ENCODE peak calls at places on chromosomes 13 and 19, in five cellular contexts. E is neural progenitor cell, U is pancreas, B is right lobe of liver, N is fibroblast of the aortic adventitia. Z is an unnamed sample.
A peak's percentile ranks its signal among the peaks of the same experiment; 100 is the strongest.

GRCh38 chr19:58561373-58562125 is 3.1 kb upstream of the UBE2M start:
- DNase-seq in B (no peak), U (peak; percentile 85), N (no peak), E (no peak), Z (no peak)

GRCh38 chr13:21668665-21669599 is 1.9 kb upstream of the FGF9 start:
- DNase-seq in U (peak; percentile 69), E (peak; percentile 60), B (no peak), N (peak; percentile 21), Z (peak; percentile 46)

GRCh38 chr13:33207616-33207964 is 78.0 kb downstream of the STARD13 start:
- DNase-seq in N (peak; percentile 90), B (peak; percentile 42), E (no peak), U (no peak), Z (no peak)

GRCh38 chr13:113046066-113046882 is 59.3 kb upstream of the F7 start:
- DNase-seq in B (peak; percentile 13), U (peak; percentile 26), N (no peak), E (no peak), Z (no peak)

GRCh38 chr13:88384542-88384941 is 713.4 kb downstream of the SLITRK5 start:
- DNase-seq in N (no peak), U (no peak), E (no peak), B (no peak), Z (no peak)

GRCh38 chr13:109844396-109844795 is 58.0 kb upstream of the IRS2 start:
- DNase-seq in N (peak; percentile 28), E (no peak), B (no peak), U (no peak), Z (no peak)

GRCh38 chr13:109743706-109744453 is 42.5 kb downstream of the IRS2 start:
- DNase-seq in B (no peak), N (peak; percentile 25), U (no peak), E (no peak), Z (no peak)

GRCh38 chr19:58511353-58512208 is at the start of gene SLC27A5:
- DNase-seq in E (no peak), B (peak; percentile 88), U (peak; percentile 76), N (no peak), Z (no peak)

GRCh38 chr13:30305456-30305855 is 1.9 kb downstream of the KATNAL1 start:
- DNase-seq in N (no peak), E (no peak), B (no peak), U (no peak), Z (no peak)

GRCh38 chr19:43738780-43739211 is 16.0 kb downstream of the SMG9 start:
- DNase-seq in U (no peak), E (no peak), N (peak; percentile 33), B (no peak), Z (no peak)

GRCh38 chr13:106337096-106337495 is 198.4 kb downstream of the EFNB2 start:
- DNase-seq in N (no peak), E (no peak), B (no peak), U (no peak), Z (no peak)

GRCh38 chr13:35630551-35631275 is 154.2 kb upstream of the MAB21L1 start:
- DNase-seq in B (no peak), N (peak; percentile 75), E (peak; percentile 83), U (no peak), Z (peak; percentile 8)

GRCh38 chr13:30038884-30039283 is 188.5 kb upstream of the UBL3 start:
- DNase-seq in B (no peak), E (peak; percentile 10), N (peak; percentile 80), U (no peak), Z (no peak)

GRCh38 chr13:28654276-28654675 is 4.7 kb upstream of the POMP start:
- DNase-seq in B (no peak), E (no peak), U (no peak), N (peak; percentile 62), Z (no peak)

GRCh38 chr13:28653111-28653510 is 5.8 kb upstream of the POMP start:
- DNase-seq in E (no peak), N (no peak), B (no peak), U (no peak), Z (no peak)

GRCh38 chr13:28652002-28652401 is 6.9 kb upstream of the POMP start:
- DNase-seq in U (no peak), B (no peak), E (no peak), N (no peak), Z (no peak)

GRCh38 chr13:28655566-28655965 is 3.4 kb upstream of the POMP start:
- DNase-seq in U (no peak), N (peak; percentile 66), E (no peak), B (no peak), Z (no peak)

GRCh38 chr13:28650284-28650683 is 8.6 kb upstream of the POMP start:
- DNase-seq in E (no peak), B (no peak), N (peak; percentile 31), U (no peak), Z (no peak)
- TF ChIP-seq CTCF in E (no peak), B (no peak), N (no peak), U (no peak), Z (no peak)

GRCh38 chr13:41054919-41055619 is 6.2 kb upstream of the WBP4 start:
- DNase-seq in U (no peak), B (no peak), E (peak; percentile 31), N (no peak), Z (no peak)
- TF ChIP-seq CTCF in U (no peak), B (peak; percentile 33), E (peak; percentile 46), N (peak; percentile 23), Z (no peak)

GRCh38 chr13:69946443-69946955 is 161.1 kb upstream of the ATXN8OS start:
- DNase-seq in E (no peak), B (no peak), N (no peak), U (no peak), Z (no peak)
- TF ChIP-seq CTCF in E (no peak), B (no peak), N (no peak), U (no peak), Z (no peak)

GRCh38 chr19:1626417-1627010 is 21.3 kb upstream of the UQCR11 start:
- DNase-seq in E (no peak), B (no peak), N (no peak), U (peak; percentile 73), Z (peak; percentile 32)

GRCh38 chr19:1622007-1622406 is 16.7 kb upstream of the UQCR11 start:
- DNase-seq in U (peak; percentile 73), E (no peak), N (no peak), B (no peak), Z (peak; percentile 39)

GRCh38 chr19:1622541-1622940 is 17.3 kb upstream of the UQCR11 start:
- DNase-seq in N (no peak), B (no peak), U (no peak), E (no peak), Z (no peak)

GRCh38 chr19:1627194-1627593 is 21.9 kb upstream of the UQCR11 start:
- DNase-seq in E (no peak), N (no peak), B (no peak), U (peak; percentile 61), Z (no peak)

GRCh38 chr19:1624458-1624857 is 19.2 kb upstream of the UQCR11 start:
- DNase-seq in E (peak; percentile 81), B (peak; percentile 51), N (peak; percentile 42), U (no peak), Z (peak; percentile 88)
- TF ChIP-seq CTCF in E (peak; percentile 75), B (peak; percentile 43), N (peak; percentile 67), U (peak; percentile 16), Z (peak; percentile 89)

GRCh38 chr19:44809856-44810554 is 1.1 kb downstream of the BCAM start:
- DNase-seq in N (no peak), E (peak; percentile 39), B (no peak), U (no peak), Z (no peak)

GRCh38 chr19:44806271-44806670 is 2.6 kb upstream of the BCAM start:
- DNase-seq in U (no peak), N (no peak), E (no peak), B (no peak), Z (no peak)

GRCh38 chr19:44808463-44809371 is at the start of gene BCAM:
- DNase-seq in E (peak; percentile 91), U (peak; percentile 94), B (peak; percentile 90), N (peak; percentile 54), Z (peak; percentile 58)

GRCh38 chr19:44807162-44807561 is 1.7 kb upstream of the BCAM start:
- DNase-seq in B (peak; percentile 84), N (no peak), E (no peak), U (no peak), Z (peak; percentile 14)

GRCh38 chr19:44807652-44808462 is 1.0 kb upstream of the BCAM start:
- DNase-seq in E (peak; percentile 87), N (peak; percentile 34), B (peak; percentile 81), U (no peak), Z (peak; percentile 71)
- TF ChIP-seq CTCF in E (peak; percentile 71), N (peak; percentile 53), B (peak; percentile 58), U (no peak), Z (no peak)

DNA sequence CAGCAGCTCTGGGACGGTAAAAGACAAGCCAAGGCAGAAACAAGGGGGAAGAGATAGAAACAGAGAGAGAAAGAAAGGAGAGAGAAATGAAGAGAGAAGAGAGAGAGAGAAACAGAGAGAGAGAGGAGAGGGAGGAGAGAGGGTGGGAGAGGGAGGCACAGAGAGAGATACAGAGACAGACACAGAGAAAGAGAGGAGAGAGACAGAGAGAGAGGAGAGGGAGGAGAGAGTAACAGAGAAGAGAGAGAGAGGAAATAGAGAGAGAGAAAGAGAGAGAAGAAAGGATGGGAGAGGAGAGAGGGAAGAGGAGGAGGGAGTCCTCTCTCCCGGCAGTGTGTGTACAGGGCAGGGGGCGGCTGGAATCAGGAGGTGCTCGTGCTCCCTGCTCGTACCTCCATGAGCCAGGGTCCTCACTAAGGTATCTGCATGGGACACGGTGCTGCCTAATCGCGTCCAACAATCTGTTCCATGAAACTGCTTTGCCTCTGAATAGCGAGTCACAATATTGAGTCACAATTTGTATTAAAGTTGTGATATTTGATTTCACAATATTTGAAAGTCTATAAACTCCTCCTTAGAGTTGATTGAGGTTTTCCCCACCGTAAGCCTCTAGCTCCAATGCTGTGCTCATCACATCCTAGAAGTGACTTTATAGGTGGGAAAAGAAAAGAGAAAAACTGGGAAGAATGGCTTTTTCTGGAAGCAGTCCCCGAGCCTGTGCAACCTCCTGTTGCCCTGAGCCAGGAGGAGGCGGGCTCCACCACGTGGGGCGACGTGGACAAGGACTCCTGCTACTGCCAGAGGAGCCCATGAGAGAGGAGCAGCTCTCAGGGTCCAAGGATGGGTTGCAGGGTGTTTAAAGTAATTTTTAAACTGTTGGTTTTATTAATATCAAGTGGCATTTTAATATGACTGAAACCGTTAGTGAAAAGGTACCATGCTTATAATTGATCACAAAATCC is 81.7 kb upstream of the ARHGEF7 start:
- DNase-seq in N (no peak), B (no peak), E (no peak), U (no peak), Z (no peak)
- TF ChIP-seq CTCF in N (peak; percentile 14), B (no peak), E (no peak), U (no peak), Z (no peak)

GRCh38 chr19:20565321-20566018 is at the start of gene ZNF737:
- DNase-seq in N (peak; percentile 93), E (peak; percentile 98), B (peak; percentile 92), U (peak; percentile 99), Z (peak; percentile 85)
- TF ChIP-seq CTCF in N (peak; percentile 56), E (peak; percentile 34), B (peak; percentile 25), U (no peak), Z (no peak)

GRCh38 chr19:10828981-10829821 is 6.8 kb downstream of the TMED1 start:
- DNase-seq in E (peak; percentile 27), N (no peak), U (peak; percentile 72), B (no peak), Z (no peak)
- TF ChIP-seq CTCF in E (peak; percentile 9), N (peak; percentile 11), U (no peak), B (peak; percentile 17), Z (no peak)

GRCh38 chr19:13621413-13621812 is 115.1 kb upstream of the CACNA1A start:
- DNase-seq in N (peak; percentile 88), U (no peak), B (no peak), E (no peak), Z (no peak)
- TF ChIP-seq CTCF in N (peak; percentile 43), U (no peak), B (no peak), E (no peak), Z (peak; percentile 19)